ENCODE peak calls at places on chromosomes 4 and X, in four cellular contexts. F, Z, L and D are unnamed samples.

GRCh38 chrX:67692246-67692645 is 148.4 kb downstream of the AR start:
- DNase-seq in F (peak; percentile 16), Z (no peak), L (no peak), D (no peak)

GRCh38 chrX:41722816-41723215 is 1.2 kb upstream of the GPR82 start:
- DNase-seq in F (peak; percentile 61), Z (no peak), L (no peak), D (no peak)

GRCh38 chr4:153465583-153465921 is 608 bp upstream of the TMEM131L start:
- DNase-seq in F (peak; percentile 61), Z (peak; percentile 43), L (peak; percentile 65), D (peak; percentile 48)

GRCh38 chrX:42290608-42291007 is 367.3 kb upstream of the CASK start:
- DNase-seq in F (peak; percentile 0), Z (no peak), L (no peak), D (no peak)

GRCh38 chr4:115332078-115332477 is 218.7 kb upstream of the NDST4 start:
- DNase-seq in F (no peak), Z (no peak), L (no peak), D (no peak)

GRCh38 chr4:141465151-141465550 is 171.2 kb upstream of the IL15 start:
- DNase-seq in F (no peak), Z (no peak), L (no peak), D (no peak)

GRCh38 chr4:56606385-56606784 is 74.7 kb downstream of the HOPX start:
- DNase-seq in F (no peak), Z (no peak), L (no peak), D (no peak)

GRCh38 chrX:119410027-119410819 is 11.1 kb downstream of the SLC25A43 start:
- DNase-seq in F (peak; percentile 69), Z (no peak), L (peak; percentile 48), D (no peak)

GRCh38 chrX:154458954-154459829 is 1.1 kb downstream of the PLXNA3 start:
- DNase-seq in F (no peak), Z (no peak), L (no peak), D (no peak)

GRCh38 chr4:1594871-1595788 is 89.0 kb downstream of the FAM53A start:
- DNase-seq in F (no peak), Z (no peak), L (no peak), D (no peak)

GRCh38 chr4:15717126-15717525 is 14.3 kb downstream of the BST1 start:
- DNase-seq in F (peak; percentile 59), Z (no peak), L (no peak), D (no peak)

GRCh38 chr4:90580271-90580825 is 453.2 kb downstream of the CCSER1 start:
- DNase-seq in F (no peak), Z (no peak), L (no peak), D (no peak)

GRCh38 chr4:90586799-90587198 is 459.6 kb downstream of the CCSER1 start:
- DNase-seq in F (no peak), Z (no peak), L (no peak), D (no peak)

GRCh38 chr4:90582087-90582486 is 454.9 kb downstream of the CCSER1 start:
- DNase-seq in F (no peak), Z (no peak), L (no peak), D (no peak)
- TF ChIP-seq CTCF in F (no peak), Z (no peak), L (no peak), D (no peak)

DNA sequence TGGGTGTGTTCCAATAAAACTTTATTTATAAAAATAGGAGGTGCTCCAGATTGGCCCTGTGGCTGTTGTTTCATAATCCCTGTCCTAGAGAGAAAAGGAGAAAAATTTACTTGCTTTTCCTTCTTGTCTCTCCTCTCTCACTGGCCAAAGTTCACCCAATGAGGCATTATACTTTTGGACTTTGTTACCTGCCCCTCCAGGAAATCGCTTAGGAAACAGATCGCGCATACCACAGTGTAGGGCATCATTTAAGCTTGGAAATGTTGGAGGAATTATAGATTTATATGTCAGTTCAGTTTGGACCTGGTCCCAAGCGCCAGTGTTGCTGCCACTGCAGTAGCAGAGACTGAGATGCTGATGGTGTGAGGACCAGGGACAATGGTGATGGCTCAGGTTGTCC is 337.6 kb upstream of the NR3C2 start:
- DNase-seq in F (no peak), Z (no peak), L (no peak), D (no peak)
- TF ChIP-seq CTCF in F (no peak), Z (no peak), L (no peak), D (no peak)

GRCh38 chr4:125739760-125740159 is 425.0 kb downstream of the FAT4 start:
- DNase-seq in F (peak; percentile 38), Z (no peak), L (no peak), D (no peak)

GRCh38 chr4:125734504-125734903 is 419.7 kb downstream of the FAT4 start:
- DNase-seq in F (no peak), Z (no peak), L (no peak), D (no peak)

GRCh38 chr4:125735107-125735506 is 420.4 kb downstream of the FAT4 start:
- DNase-seq in F (peak; percentile 86), Z (no peak), L (no peak), D (peak; percentile 23)

GRCh38 chr4:125732682-125733081 is 417.9 kb downstream of the FAT4 start:
- DNase-seq in F (no peak), Z (no peak), L (no peak), D (no peak)

DNA sequence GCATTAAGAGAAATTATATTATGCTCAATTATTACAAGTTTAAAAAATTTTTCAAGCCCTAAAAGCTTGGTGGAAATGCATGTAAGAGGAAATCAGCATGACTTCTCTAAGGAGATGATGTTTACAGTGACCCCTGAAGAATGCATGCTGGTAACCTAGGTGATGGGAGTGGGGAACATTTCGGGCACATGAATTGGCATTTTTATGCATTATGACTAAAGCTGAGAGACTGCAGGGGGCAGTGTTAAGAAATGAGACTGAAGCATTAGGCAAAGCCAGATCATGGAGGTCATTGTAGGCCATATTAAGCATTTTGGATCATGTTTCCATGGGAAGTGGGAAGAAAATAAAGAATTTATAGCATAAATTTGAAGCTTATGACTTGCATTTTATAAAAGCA is 421.3 kb downstream of the FAT4 start:
- DNase-seq in F (peak; percentile 52), Z (no peak), L (no peak), D (no peak)
- TF ChIP-seq CTCF in F (no peak), Z (no peak), L (no peak), D (no peak)

GRCh38 chrX:141936080-141936479 is 32.4 kb downstream of the MAGEC1 start:
- DNase-seq in F (no peak), Z (no peak), L (no peak), D (no peak)
- TF ChIP-seq CTCF in F (no peak), Z (peak; percentile 24), L (no peak), D (no peak)

GRCh38 chr4:76723373-76723772 is 174.6 kb downstream of the SOWAHB start:
- DNase-seq in F (peak; percentile 63), Z (no peak), L (no peak), D (no peak)
- TF ChIP-seq CTCF in F (peak; percentile 36), Z (no peak), L (no peak), D (no peak)

GRCh38 chrX:150205011-150205410 is 158.1 kb upstream of the MAMLD1 start:
- DNase-seq in F (no peak), Z (no peak), L (no peak), D (no peak)
- TF ChIP-seq CTCF in F (no peak), Z (no peak), L (no peak), D (no peak)